ENCODE peak calls at places on chromosomes 7 and 10, in four cellular contexts. E, C, H and T are unnamed samples. For H3K4me1, the result is how much of the 10 kb centered on the place peaks cover.

GRCh38 chr10:5557799-5558771 is 33.3 kb downstream of the CALML3 start:
- DNase-seq in E (no peak), C (no peak), H (no peak), T (no peak)

GRCh38 chr7:77827999-77828398 is 29.4 kb downstream of the PHTF2 start:
- DNase-seq in E (no peak), C (peak), H (no peak), T (no peak)

GRCh38 chr10:34771106-34771505 is 44.0 kb downstream of the PARD3 start:
- DNase-seq in E (no peak), C (no peak), H (no peak), T (no peak)

GRCh38 chr7:139571651-139572050 is 48.2 kb downstream of the CLEC2L start:
- DNase-seq in E (no peak), C (no peak), H (no peak), T (no peak)

GRCh38 chr10:60817135-60817805 is 39.0 kb downstream of the CDK1 start:
- DNase-seq in E (no peak), C (no peak), H (no peak), T (no peak)

GRCh38 chr10:63887026-63887589 is 365.9 kb downstream of the REEP3 start:
- DNase-seq in E (no peak), C (no peak), H (peak), T (no peak)

GRCh38 chr7:47478017-47478344 is 103.9 kb downstream of the TNS3 start:
- DNase-seq in E (peak), C (no peak), H (no peak), T (no peak)

GRCh38 chr10:11515596-11516418 is 95.6 kb downstream of the USP6NL start:
- DNase-seq in E (peak), C (peak), H (peak), T (peak)

GRCh38 chr7:28435732-28436378 is 23.5 kb downstream of the CREB5 start:
- DNase-seq in E (no peak), C (no peak), H (no peak), T (no peak)

GRCh38 chr7:157686285-157686894 is 349.6 kb downstream of the DNAJB6 start:
- DNase-seq in E (no peak), C (no peak), H (no peak), T (no peak)

GRCh38 chr10:5645944-5646617 is 20.3 kb downstream of the ASB13 start:
- DNase-seq in E (no peak), C (no peak), H (no peak), T (no peak)

GRCh38 chr7:74542558-74543117 is 88.9 kb downstream of the GTF2IRD1 start:
- DNase-seq in E (peak), C (peak), H (no peak), T (no peak)

GRCh38 chr10:28314211-28314610 is 11.3 kb upstream of the MPP7 start:
- DNase-seq in E (no peak), C (no peak), H (no peak), T (no peak)

GRCh38 chr7:125563557-125563956 is 633.9 kb upstream of the POT1 start:
- DNase-seq in E (no peak), C (no peak), H (no peak), T (no peak)

GRCh38 chr7:5646846-5647245 is 134.6 kb downstream of the RNF216 start:
- DNase-seq in E (peak), C (peak), H (no peak), T (no peak)

GRCh38 chr10:79002336-79002735 is 66.4 kb upstream of the ZMIZ1 start:
- DNase-seq in E (no peak), C (no peak), H (no peak), T (no peak)

GRCh38 chr10:119981826-119982225 is 89.3 kb downstream of the SEC23IP start:
- DNase-seq in E (no peak), C (no peak), H (no peak), T (no peak)

GRCh38 chr7:133230591-133231194 is 22.2 kb upstream of the EXOC4 start:
- DNase-seq in E (peak), C (no peak), H (peak), T (peak)

GRCh38 chr10:75404023-75404334 is 2.4 kb upstream of the ZNF503 start:
- DNase-seq in E (no peak), C (no peak), H (no peak), T (no peak)

GRCh38 chr7:11130012-11130411 is 156.3 kb downstream of the PHF14 start:
- DNase-seq in E (peak), C (no peak), H (no peak), T (no peak)

GRCh38 chr7:40673285-40673684 is 538.5 kb downstream of the SUGCT start:
- DNase-seq in E (peak), C (no peak), H (no peak), T (no peak)

GRCh38 chr10:74558403-74558802 is 268.0 kb upstream of the KAT6B start:
- DNase-seq in E (no peak), C (no peak), H (no peak), T (no peak)

GRCh38 chr7:104206841-104207240 is 972 bp downstream of the ORC5 start:
- DNase-seq in E (no peak), C (no peak), H (no peak), T (no peak)

GRCh38 chr10:115103700-115104099 is 10.5 kb downstream of the ATRNL1 start:
- DNase-seq in E (no peak), C (no peak), H (no peak), T (no peak)

GRCh38 chr10:87860156-87860795 is 3.1 kb downstream of the KLLN start:
- DNase-seq in E (peak), C (no peak), H (peak), T (peak)

GRCh38 chr10:88190123-88190522 is 326.7 kb downstream of the PTEN start:
- DNase-seq in E (no peak), C (no peak), H (no peak), T (no peak)

GRCh38 chr10:68561804-68562649 is 1.9 kb downstream of the TET1 start:
- DNase-seq in E (peak), C (no peak), H (no peak), T (no peak)

GRCh38 chr7:101956130-101956529 is 138.7 kb downstream of the CUX1 start:
- DNase-seq in E (no peak), C (no peak), H (no peak), T (no peak)

GRCh38 chr7:20328692-20329091 is 2.0 kb upstream of the ITGB8 start:
- DNase-seq in E (no peak), C (no peak), H (no peak), T (no peak)

GRCh38 chr7:122833888-122834570 is 52.2 kb downstream of the CADPS2 start:
- DNase-seq in E (no peak), C (no peak), H (no peak), T (no peak)

GRCh38 chr7:51187941-51188340 is 128.7 kb downstream of the COBL start:
- DNase-seq in E (no peak), C (no peak), H (no peak), T (no peak)

GRCh38 chr10:33307835-33308234 is 26.6 kb downstream of the NRP1 start:
- DNase-seq in E (no peak), C (no peak), H (no peak), T (no peak)

GRCh38 chr10:33655921-33656320 is 321.5 kb upstream of the NRP1 start:
- DNase-seq in E (no peak), C (no peak), H (no peak), T (no peak)

DNA sequence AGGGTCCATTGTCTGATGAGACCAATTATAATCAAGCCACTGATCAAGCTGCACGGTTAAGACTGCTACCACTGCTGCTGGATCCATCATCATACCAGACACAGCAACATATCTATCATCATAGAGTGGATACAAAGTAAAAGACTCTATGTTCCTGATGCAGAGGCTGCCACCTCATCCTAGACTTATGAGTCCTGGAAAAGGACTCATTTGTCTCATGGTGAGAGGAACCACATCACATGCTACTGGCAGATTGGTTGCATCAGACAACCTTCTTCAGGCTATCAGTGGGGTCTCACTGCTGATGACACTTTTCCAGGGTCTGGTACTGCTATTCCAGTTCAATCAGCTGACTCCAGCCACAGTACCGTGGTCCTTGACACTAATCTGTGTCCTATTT is 79.0 kb downstream of the ABI1 start:
- DNase-seq in E (no peak), C (peak), H (no peak), T (no peak)
- H3K27ac ChIP-seq in E (peak), C (peak), H (no peak), T (no peak)

DNA sequence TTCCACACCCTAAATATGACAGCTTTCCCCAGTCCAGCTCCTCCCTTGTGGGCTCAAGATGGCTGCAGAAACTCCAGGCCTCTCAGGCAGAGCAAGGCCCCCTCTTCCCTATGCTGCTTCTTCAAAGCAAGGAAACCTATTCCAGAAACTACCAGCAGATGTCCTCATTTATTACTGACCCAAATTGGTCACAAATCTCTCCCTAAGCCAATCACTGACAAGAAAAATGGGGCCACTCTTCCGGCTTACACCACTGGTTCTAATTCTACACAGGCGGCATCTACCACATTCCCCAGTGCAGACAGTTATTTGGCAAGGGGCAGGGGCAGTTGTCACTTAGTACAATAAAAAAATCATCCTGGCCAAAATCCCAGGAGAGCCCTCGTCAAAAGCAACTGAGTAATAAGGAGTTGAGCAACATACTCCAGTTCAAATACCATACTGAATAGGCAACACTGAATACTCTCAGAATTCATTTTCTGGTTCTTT is 150.4 kb downstream of the SFMBT2 start:
- DNase-seq in E (peak), C (peak), H (peak), T (peak)
- H3K4me1 ChIP-seq in E (under half), C (under half), H (under half), T (under half)

GRCh38 chr7:121045090-121045489 is 56.6 kb downstream of the CPED1 start:
- DNase-seq in E (no peak), C (no peak), H (no peak), T (no peak)
- H3K27ac ChIP-seq in E (no peak), C (no peak), H (no peak), T (no peak)

GRCh38 chr10:14550471-14550941 is 219.8 kb upstream of the FRMD4A start:
- DNase-seq in E (no peak), C (no peak), H (peak), T (no peak)

GRCh38 chr10:14548474-14548873 is 217.8 kb upstream of the FRMD4A start:
- DNase-seq in E (no peak), C (no peak), H (no peak), T (no peak)

GRCh38 chr10:14547826-14548225 is 217.1 kb upstream of the FRMD4A start:
- DNase-seq in E (no peak), C (no peak), H (no peak), T (no peak)

GRCh38 chr10:14549496-14549895 is 218.8 kb upstream of the FRMD4A start:
- DNase-seq in E (peak), C (no peak), H (no peak), T (no peak)

GRCh38 chr10:14548970-14549369 is 218.2 kb upstream of the FRMD4A start:
- DNase-seq in E (no peak), C (no peak), H (no peak), T (no peak)
- H3K4me1 ChIP-seq in E (under half), C (under half), H (under half), T (under half)

GRCh38 chr10:381805-382204 is 246.6 kb downstream of the ZMYND11 start:
- DNase-seq in E (no peak), C (no peak), H (no peak), T (no peak)
- H3K27ac ChIP-seq in E (no peak), C (no peak), H (no peak), T (no peak)

GRCh38 chr10:93542358-93542791 is 24.1 kb upstream of the FFAR4 start:
- DNase-seq in E (peak), C (no peak), H (no peak), T (no peak)

GRCh38 chr10:93550634-93551033 is 15.8 kb upstream of the FFAR4 start:
- DNase-seq in E (no peak), C (no peak), H (peak), T (no peak)

GRCh38 chr10:93552780-93553179 is 13.7 kb upstream of the FFAR4 start:
- DNase-seq in E (no peak), C (no peak), H (no peak), T (no peak)

GRCh38 chr10:93548376-93549071 is 17.9 kb upstream of the FFAR4 start:
- DNase-seq in E (peak), C (no peak), H (no peak), T (no peak)

DNA sequence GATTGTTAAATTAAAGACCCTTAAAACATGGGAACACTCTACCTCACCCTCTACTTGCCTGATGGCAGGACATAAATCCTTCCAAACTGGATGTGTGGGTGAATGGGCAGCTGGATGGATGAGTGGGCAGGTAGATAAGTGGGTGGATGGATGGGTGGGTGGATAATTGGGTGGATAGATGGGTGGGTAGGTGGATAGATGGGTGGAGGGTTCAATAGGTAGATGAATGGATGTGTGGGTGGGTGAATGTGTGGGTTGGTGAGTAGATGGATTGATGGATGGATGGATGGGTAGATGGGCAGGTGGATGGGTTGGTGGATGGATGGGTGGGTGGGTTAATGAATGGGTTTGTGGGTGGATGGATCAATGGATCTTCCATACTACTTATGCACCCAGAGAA is 18.9 kb upstream of the FFAR4 start:
- DNase-seq in E (no peak), C (no peak), H (no peak), T (no peak)
- H3K4me1 ChIP-seq in E (under half), C (under half), H (under half), T (under half)

GRCh38 chr7:151384776-151385625 is 24.8 kb downstream of the WDR86 start:
- DNase-seq in E (no peak), C (no peak), H (no peak), T (no peak)

GRCh38 chr7:151387161-151388006 is 22.5 kb downstream of the WDR86 start:
- DNase-seq in E (no peak), C (no peak), H (no peak), T (no peak)

GRCh38 chr7:151388007-151388297 is 21.9 kb downstream of the WDR86 start:
- DNase-seq in E (no peak), C (no peak), H (no peak), T (no peak)

GRCh38 chr7:151385626-151386300 is 24.1 kb downstream of the WDR86 start:
- DNase-seq in E (no peak), C (no peak), H (no peak), T (no peak)

DNA sequence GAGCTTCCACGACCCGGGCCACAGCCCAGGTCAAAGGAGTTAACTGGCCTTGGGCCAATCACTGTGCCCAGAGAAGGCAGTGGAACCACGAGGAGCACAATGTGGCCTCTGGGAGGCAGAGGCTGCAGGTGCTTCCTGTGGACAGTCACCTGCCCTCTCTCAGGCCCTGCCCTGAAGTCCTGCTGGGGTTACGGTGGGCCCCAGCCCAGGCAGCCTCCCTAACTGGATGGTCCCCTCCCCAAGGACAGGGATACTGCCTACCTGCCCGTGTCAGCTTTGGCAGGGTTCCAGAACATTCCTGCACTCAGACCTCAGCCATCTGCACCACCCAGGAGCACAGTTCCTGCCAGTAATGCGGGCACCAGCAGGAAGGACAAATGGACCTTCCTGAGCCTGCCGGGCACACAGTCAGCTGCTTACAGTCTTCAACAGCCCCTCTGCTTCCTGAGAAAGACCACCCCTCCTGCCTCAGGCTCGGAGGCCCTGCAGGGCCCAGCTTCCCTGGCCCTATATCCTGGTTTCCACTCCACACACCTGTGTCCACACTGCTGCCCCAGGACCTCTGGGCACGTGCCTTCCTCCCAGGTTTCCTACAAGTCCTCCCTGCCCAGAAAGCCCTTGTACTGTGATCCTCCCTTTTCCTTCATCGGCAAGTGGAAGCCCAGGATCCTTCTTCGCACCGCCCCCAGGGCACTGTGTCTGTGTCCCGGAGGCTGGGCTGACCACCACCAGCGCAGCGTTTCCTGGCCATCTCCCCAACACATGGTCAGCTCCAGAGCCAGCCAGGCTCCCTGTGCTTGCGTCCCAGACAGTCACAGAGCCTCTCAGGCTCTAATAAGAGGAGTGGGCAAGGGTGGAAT is 23.3 kb downstream of the WDR86 start:
- DNase-seq in E (no peak), C (no peak), H (no peak), T (peak)
- H3K27ac ChIP-seq in E (no peak), C (no peak), H (no peak), T (no peak)

DNA sequence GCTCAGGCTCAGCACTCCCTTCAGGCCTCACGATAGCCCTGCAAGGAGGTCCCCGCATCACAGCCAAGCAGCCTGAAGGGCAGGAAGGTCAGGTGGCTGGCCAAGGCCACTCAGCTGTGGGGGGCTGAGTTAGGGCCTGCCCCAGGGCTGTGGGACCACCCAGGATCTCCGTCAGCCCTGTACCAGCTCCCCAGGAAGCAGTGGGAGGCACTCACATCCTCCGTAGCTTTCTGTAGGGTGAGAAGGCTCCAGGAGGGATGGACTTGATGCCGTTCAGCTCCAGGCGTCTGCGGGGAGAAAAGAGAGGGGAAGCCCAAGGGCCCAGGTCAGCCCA is 125.9 kb downstream of the SLIT1 start:
- DNase-seq in E (no peak), C (no peak), H (no peak), T (no peak)
- H3K4me1 ChIP-seq in E (under half), C (under half), H (under half), T (under half)

GRCh38 chr10:15259136-15259535 is 90.6 kb upstream of the NMT2 start:
- DNase-seq in E (no peak), C (no peak), H (no peak), T (no peak)
- H3K27ac ChIP-seq in E (no peak), C (no peak), H (no peak), T (no peak)